ENCODE peak calls at places on chromosomes 7 and 10, in six cellular contexts. E is astrocyte of the spinal cord, T is spleen, A is IMR-90, V is kidney, S is fibroblast of pulmonary artery. M is an unnamed sample.

GRCh38 chr7:149569726-149570422 is 72.3 kb upstream of the ZNF746 start:
- DNase-seq in E (no peak), T (no peak), A (no peak), V (no peak), S (no peak), M (no peak)

GRCh38 chr7:135321556-135321955 is 87.9 kb downstream of the STRA8 start:
- DNase-seq in E (peak), T (no peak), A (peak), V (no peak), S (peak), M (peak)

GRCh38 chr10:13039761-13040160 is 38.2 kb upstream of the CCDC3 start:
- DNase-seq in E (no peak), T (no peak), A (no peak), V (no peak), S (no peak), M (no peak)

GRCh38 chr10:82778908-82779307 is 903.9 kb downstream of the NRG3 start:
- DNase-seq in E (no peak), T (no peak), A (no peak), V (no peak), S (no peak), M (no peak)

GRCh38 chr7:66668677-66669076 is 40.0 kb downstream of the KCTD7 start:
- DNase-seq in E (no peak), T (peak), A (no peak), V (peak), S (no peak), M (no peak)

GRCh38 chr10:9596368-9596920 is 1421.2 kb upstream of the CELF2 start:
- DNase-seq in E (peak), T (no peak), A (peak), V (no peak), S (peak), M (peak)

GRCh38 chr10:133253313-133253955 is 15.8 kb downstream of the VENTX start:
- DNase-seq in E (no peak), T (no peak), A (no peak), V (no peak), S (no peak), M (no peak)

GRCh38 chr7:151782598-151783448 is 94.1 kb downstream of the PRKAG2 start:
- DNase-seq in E (peak), T (peak), A (peak), V (peak), S (peak), M (peak)

GRCh38 chr10:128316925-128317324 is 190.7 kb upstream of the MKI67 start:
- DNase-seq in E (no peak), T (no peak), A (no peak), V (no peak), S (no peak), M (no peak)

GRCh38 chr10:79435271-79436065 is 10.0 kb downstream of the ZCCHC24 start:
- DNase-seq in E (no peak), T (peak), A (peak), V (peak), S (peak), M (peak)

GRCh38 chr7:5773661-5774086 is 7.8 kb downstream of the RNF216 start:
- DNase-seq in E (peak), T (no peak), A (peak), V (no peak), S (peak), M (peak)

GRCh38 chr7:97149843-97150242 is 32.3 kb downstream of the SDHAF3 start:
- DNase-seq in E (no peak), T (no peak), A (peak), V (no peak), S (peak), M (peak)

GRCh38 chr7:20798081-20798693 is 11.5 kb upstream of the SP8 start:
- DNase-seq in E (no peak), T (peak), A (no peak), V (peak), S (no peak), M (peak)

GRCh38 chr7:20835111-20835750 is 48.5 kb upstream of the SP8 start:
- DNase-seq in E (no peak), T (no peak), A (no peak), V (no peak), S (no peak), M (no peak)

GRCh38 chr10:9214618-9215017 is 1160.1 kb downstream of the GATA3 start:
- DNase-seq in E (no peak), T (no peak), A (no peak), V (no peak), S (no peak), M (no peak)

GRCh38 chr7:26155531-26156375 is 3.8 kb downstream of the NFE2L3 start:
- DNase-seq in E (peak), T (no peak), A (peak), V (no peak), S (peak), M (peak)

GRCh38 chr7:113320419-113320818 is 202.1 kb upstream of the SMIM30 start:
- DNase-seq in E (no peak), T (no peak), A (no peak), V (no peak), S (no peak), M (no peak)

GRCh38 chr7:138008588-138009349 is 6.9 kb upstream of the CREB3L2 start:
- DNase-seq in E (peak), T (no peak), A (peak), V (no peak), S (peak), M (peak)

GRCh38 chr10:131260031-131260430 is 51.5 kb downstream of the TCERG1L start:
- DNase-seq in E (no peak), T (peak), A (no peak), V (no peak), S (no peak), M (no peak)

GRCh38 chr7:80443336-80443735 is 68.5 kb downstream of the GNAT3 start:
- DNase-seq in E (no peak), T (no peak), A (no peak), V (no peak), S (no peak), M (no peak)

GRCh38 chr7:144513332-144513731 is 109.8 kb upstream of the NOBOX start:
- DNase-seq in E (no peak), T (no peak), A (no peak), V (no peak), S (peak), M (no peak)

GRCh38 chr7:77370606-77371005 is 45.5 kb downstream of the GSAP start:
- DNase-seq in E (no peak), T (no peak), A (no peak), V (no peak), S (no peak), M (no peak)

GRCh38 chr7:77519672-77520071 is 17.4 kb upstream of the PTPN12 start:
- DNase-seq in E (no peak), T (no peak), A (no peak), V (no peak), S (no peak), M (no peak)

GRCh38 chr7:87216701-87217508 is 2.6 kb downstream of the TMEM243 start:
- DNase-seq in E (no peak), T (no peak), A (no peak), V (no peak), S (no peak), M (peak)

GRCh38 chr7:29147821-29148220 is 1.5 kb upstream of the CPVL start:
- DNase-seq in E (no peak), T (no peak), A (no peak), V (no peak), S (no peak), M (no peak)

GRCh38 chr7:29145553-29146081 is 720 bp downstream of the CPVL start:
- DNase-seq in E (no peak), T (no peak), A (no peak), V (no peak), S (no peak), M (no peak)

GRCh38 chr7:29143698-29144203 is 2.6 kb downstream of the CPVL start:
- DNase-seq in E (no peak), T (no peak), A (no peak), V (no peak), S (no peak), M (no peak)

GRCh38 chr7:29146888-29147609 is 712 bp upstream of the CPVL start:
- DNase-seq in E (no peak), T (no peak), A (no peak), V (peak), S (no peak), M (peak)

DNA sequence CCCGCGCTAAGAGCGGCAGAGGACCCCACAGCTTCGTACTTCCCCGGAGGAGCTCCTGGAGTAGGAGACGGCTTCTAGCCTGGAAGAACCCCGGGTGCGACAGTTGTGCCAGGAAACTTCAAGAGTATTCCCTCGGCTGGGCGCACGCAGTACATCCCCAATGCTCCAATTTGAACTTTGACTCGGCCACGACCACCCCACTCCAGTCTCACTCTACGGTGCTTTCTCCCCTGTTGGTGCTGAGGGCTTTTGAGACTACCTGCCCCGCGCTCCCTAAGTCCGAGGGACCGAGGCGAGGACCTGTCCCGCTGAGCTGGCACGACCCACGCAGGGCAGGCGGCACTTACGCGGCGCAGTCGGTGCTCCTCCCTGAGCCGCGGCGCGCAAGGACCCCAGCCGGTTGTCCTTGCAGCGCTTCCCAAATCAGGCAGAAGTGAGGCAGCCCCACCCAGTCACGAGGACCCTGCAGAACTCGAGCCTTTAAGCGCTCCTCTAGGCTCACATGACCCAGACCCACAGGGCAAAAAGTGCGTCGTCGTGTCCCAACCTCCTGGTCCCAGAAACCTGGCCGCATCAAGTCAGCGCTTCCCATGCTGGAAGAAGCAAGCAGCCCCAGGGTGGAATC is at the start of gene CPVL:
- DNase-seq in E (no peak), T (peak), A (no peak), V (peak), S (no peak), M (peak)
- H3K4me3 ChIP-seq in E (peak), T (peak), A (no peak), V (peak), S (no peak), M (peak)

DNA sequence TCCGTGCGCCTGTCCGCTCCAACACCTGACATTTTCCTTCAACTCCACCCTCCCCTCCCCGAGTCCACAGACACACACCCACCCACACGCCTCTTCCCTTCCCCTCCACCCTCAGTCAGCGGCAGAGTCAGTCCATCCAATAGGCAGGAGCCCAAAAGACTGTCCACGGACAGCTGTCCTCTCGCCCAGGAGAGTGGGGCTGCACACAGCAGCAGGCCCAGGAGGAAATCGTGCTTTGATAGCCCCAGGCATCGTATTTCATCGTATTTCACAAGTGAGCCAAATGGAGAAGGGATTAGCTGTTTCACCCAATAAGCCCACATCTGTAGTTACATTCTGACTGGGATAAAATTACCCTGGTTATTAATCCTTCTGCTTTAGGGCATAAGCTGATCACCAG is 285.1 kb downstream of the ZEB1 start:
- DNase-seq in E (peak), T (no peak), A (peak), V (no peak), S (no peak), M (peak)
- H3K4me3 ChIP-seq in E (no peak), T (peak), A (no peak), V (peak), S (no peak), M (peak)

GRCh38 chr10:100972115-100972903 is 3.0 kb downstream of the SEMA4G start:
- DNase-seq in E (no peak), T (peak), A (no peak), V (no peak), S (no peak), M (no peak)
- H3K4me3 ChIP-seq in E (no peak), T (no peak), A (no peak), V (no peak), S (no peak), M (no peak)

GRCh38 chr7:22270371-22270770 is 86.6 kb downstream of the RAPGEF5 start:
- DNase-seq in E (no peak), T (no peak), A (no peak), V (no peak), S (peak), M (no peak)

GRCh38 chr7:22269963-22270362 is 87.0 kb downstream of the RAPGEF5 start:
- DNase-seq in E (no peak), T (no peak), A (no peak), V (no peak), S (no peak), M (no peak)

GRCh38 chr7:22267989-22268615 is 88.9 kb downstream of the RAPGEF5 start:
- DNase-seq in E (no peak), T (no peak), A (no peak), V (no peak), S (no peak), M (no peak)

GRCh38 chr7:22271311-22271710 is 85.6 kb downstream of the RAPGEF5 start:
- DNase-seq in E (no peak), T (no peak), A (no peak), V (no peak), S (no peak), M (no peak)

GRCh38 chr7:22269057-22269456 is 87.9 kb downstream of the RAPGEF5 start:
- DNase-seq in E (no peak), T (no peak), A (no peak), V (no peak), S (no peak), M (no peak)
- H3K4me3 ChIP-seq in E (no peak), T (no peak), A (no peak), V (no peak), S (no peak), M (no peak)

DNA sequence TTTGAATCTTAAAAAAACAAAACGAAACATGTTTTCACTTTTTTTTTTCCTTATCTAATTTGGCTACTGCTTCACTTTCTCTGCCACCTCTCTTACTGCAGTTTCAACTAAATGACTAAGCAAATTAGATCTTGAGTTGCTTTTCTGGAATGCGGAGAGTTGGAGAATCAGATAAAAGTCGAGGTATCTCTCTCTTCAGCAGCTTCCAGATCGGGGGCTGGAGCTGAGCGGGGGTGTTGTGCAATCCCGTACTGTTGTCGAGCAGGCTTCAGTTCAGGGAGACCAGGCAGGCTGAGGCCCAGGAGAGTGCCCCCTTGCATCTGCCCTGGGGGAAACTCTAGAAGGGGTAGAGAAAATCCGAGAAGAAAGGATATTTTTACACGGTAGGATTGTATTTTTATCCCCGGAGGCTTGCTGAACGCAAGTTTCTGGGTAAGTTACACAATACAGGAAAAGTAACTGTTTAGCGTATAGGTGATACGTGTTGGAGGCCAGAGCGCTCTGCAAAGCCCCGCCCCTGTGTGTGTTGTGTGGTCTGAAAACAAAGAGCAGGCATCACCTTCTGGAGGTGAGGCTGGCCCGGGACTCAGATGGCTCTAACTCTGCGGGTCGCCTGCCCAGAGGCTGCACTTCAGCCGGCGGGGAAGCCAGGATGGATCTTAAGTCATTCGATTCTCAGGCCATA is 116.6 kb downstream of the KLF6 start:
- DNase-seq in E (peak), T (peak), A (peak), V (peak), S (peak), M (peak)
- H3K4me3 ChIP-seq in E (no peak), T (peak), A (no peak), V (no peak), S (no peak), M (no peak)

DNA sequence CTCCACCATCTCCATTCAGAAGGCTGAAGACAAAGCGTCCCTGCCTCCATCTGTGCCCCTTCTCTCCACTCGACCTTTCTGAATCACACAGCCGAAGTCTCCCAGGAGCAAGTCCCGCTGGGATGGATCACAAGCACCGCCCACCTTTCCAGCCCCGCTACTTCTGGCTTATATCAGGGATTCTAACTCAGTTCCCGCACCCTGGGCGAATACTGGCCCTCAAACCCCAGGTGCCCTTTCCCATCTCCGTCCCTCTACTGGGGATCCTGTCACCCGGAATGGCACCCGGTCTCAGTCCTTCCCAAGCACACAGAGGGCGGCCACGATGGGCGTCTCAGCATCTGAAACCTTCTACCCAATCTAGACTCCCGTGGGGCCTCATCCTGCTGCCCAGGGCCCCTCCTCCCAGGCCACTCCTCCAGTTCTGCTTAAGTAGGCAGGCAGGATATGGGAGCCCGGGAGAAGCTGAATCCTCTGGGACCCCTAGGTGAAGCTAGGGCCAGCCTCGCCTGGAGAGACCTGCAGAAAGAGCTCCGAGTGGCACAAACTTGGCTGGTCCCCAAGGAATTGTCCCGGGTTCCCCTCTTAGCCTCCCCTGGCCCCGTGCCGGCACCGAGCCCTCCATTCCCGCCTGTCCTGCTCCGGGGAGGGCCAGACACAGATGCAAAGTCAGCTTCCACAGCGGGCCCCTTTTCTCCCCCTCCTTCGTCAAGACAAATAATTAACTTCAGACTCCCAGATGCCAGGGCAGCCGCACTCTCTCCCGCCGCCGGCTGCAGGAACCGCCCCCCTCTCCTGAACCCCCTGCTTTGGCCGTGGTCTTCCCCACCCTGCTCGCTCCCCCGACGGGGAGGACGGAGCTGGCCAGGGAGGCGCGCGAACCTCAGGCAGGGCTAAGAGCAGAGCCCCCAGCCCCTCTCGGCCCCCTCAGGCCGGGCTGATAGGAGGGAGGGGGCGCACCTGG is 622 bp downstream of the KCP start:
- DNase-seq in E (peak), T (peak), A (peak), V (peak), S (peak), M (peak)
- H3K4me3 ChIP-seq in E (peak), T (peak), A (peak), V (peak), S (peak), M (peak)

DNA sequence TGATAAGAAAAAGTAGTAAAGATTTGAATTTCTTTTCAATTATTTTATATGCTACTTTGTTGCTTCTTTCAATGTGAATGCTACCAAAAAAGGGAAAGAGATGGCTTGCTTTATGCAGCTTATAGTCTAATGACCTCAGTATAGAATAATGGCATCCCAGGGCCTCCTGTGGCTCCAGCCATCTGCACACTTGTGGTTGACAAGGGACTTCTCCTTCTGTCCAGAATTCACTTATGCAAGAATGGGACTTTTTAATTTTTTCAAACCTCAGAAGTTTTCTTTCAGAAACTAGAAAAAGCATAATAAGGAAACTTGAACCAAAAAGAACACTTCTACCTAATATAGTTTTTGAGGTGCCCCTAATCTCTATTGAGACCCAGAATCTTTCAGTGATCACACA is 310.9 kb downstream of the CTNNA3 start:
- DNase-seq in E (no peak), T (no peak), A (no peak), V (no peak), S (no peak), M (no peak)
- H3K4me3 ChIP-seq in E (no peak), T (no peak), A (no peak), V (no peak), S (no peak), M (no peak)

GRCh38 chr7:72408966-72409637 is 3.0 kb downstream of the CALN1 start:
- DNase-seq in E (no peak), T (no peak), A (no peak), V (no peak), S (no peak), M (no peak)

GRCh38 chr7:72415586-72415985 is 3.4 kb upstream of the CALN1 start:
- DNase-seq in E (no peak), T (peak), A (no peak), V (no peak), S (no peak), M (no peak)

GRCh38 chr7:72409638-72410015 is 2.5 kb downstream of the CALN1 start:
- DNase-seq in E (no peak), T (no peak), A (no peak), V (no peak), S (no peak), M (no peak)

GRCh38 chr7:72413290-72413689 is 1.2 kb upstream of the CALN1 start:
- DNase-seq in E (no peak), T (no peak), A (no peak), V (no peak), S (no peak), M (no peak)

DNA sequence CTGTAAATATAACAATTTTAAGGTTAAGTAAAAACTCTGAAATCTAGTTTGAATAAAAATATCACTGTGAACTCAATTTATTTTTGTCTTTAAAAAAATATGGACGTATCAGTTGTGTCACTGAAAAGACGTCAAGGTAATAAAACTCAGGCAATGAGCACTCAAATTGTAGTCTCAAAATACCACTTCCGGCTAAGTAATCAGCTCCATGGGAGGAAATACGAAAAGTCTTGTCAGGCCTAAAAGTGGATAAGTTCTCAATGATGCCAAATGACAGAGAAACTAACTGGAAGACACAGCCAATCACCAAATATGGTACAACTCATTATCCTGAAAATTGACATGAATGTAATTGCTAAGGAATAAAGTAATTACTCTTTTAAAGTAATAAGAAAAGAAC is 719 bp downstream of the CALN1 start:
- DNase-seq in E (no peak), T (no peak), A (no peak), V (no peak), S (no peak), M (no peak)
- H3K4me3 ChIP-seq in E (no peak), T (no peak), A (no peak), V (no peak), S (no peak), M (no peak)